ENCODE peak calls at places on chromosomes 5 and 9, in four cellular contexts. R, V, H and X are unnamed samples.

GRCh38 chr9:126700903-126701819 is 87.4 kb downstream of the LMX1B start:
- DNase-seq in R (no peak), V (no peak), H (peak; percentile 12), X (no peak)

GRCh38 chr9:126611188-126611587 is 2.5 kb upstream of the LMX1B start:
- DNase-seq in R (no peak), V (no peak), H (no peak), X (no peak)

GRCh38 chr9:98702835-98703385 is 5.8 kb downstream of the GABBR2 start:
- DNase-seq in R (no peak), V (no peak), H (no peak), X (no peak)

GRCh38 chr9:127130661-127131538 is 8.5 kb upstream of the ANGPTL2 start:
- DNase-seq in R (peak; percentile 97), V (no peak), H (no peak), X (no peak)

GRCh38 chr9:107989099-107989498 is 499.5 kb upstream of the KLF4 start:
- DNase-seq in R (no peak), V (no peak), H (no peak), X (no peak)

GRCh38 chr5:81898403-81898802 is 73.4 kb upstream of the ATG10 start:
- DNase-seq in R (no peak), V (no peak), H (no peak), X (no peak)

GRCh38 chr9:108784998-108785397 is 70.8 kb downstream of the ACTL7B start:
- DNase-seq in R (no peak), V (no peak), H (no peak), X (no peak)

GRCh38 chr9:18404482-18405029 is 69.4 kb upstream of the ADAMTSL1 start:
- DNase-seq in R (no peak), V (no peak), H (no peak), X (no peak)

GRCh38 chr5:102115736-102116135 is 180.3 kb downstream of the SLCO4C1 start:
- DNase-seq in R (no peak), V (no peak), H (no peak), X (no peak)

GRCh38 chr5:32709789-32710334 is 1.3 kb upstream of the NPR3 start:
- DNase-seq in R (peak; percentile 79), V (peak; percentile 15), H (peak; percentile 78), X (peak; percentile 74)

GRCh38 chr9:91746904-91747303 is 203.1 kb downstream of the ROR2 start:
- DNase-seq in R (peak; percentile 69), V (no peak), H (no peak), X (no peak)

GRCh38 chr5:172648008-172648359 is 6.9 kb downstream of the NEURL1B start:
- DNase-seq in R (no peak), V (peak; percentile 55), H (no peak), X (no peak)

GRCh38 chr9:36258170-36258988 is at the start of gene GNE:
- DNase-seq in R (peak; percentile 94), V (peak; percentile 95), H (peak; percentile 94), X (peak; percentile 89)

GRCh38 chr5:44993286-44993685 is 184.5 kb downstream of the MRPS30 start:
- DNase-seq in R (no peak), V (no peak), H (no peak), X (no peak)

GRCh38 chr9:130770679-130771442 is 64.2 kb upstream of the ABL1 start:
- DNase-seq in R (peak; percentile 82), V (no peak), H (no peak), X (peak; percentile 18)

GRCh38 chr9:87834357-87834756 is 48.3 kb upstream of the SPATA31E1 start:
- DNase-seq in R (no peak), V (no peak), H (peak; percentile 86), X (no peak)

GRCh38 chr9:6133346-6134063 is 82.1 kb upstream of the IL33 start:
- DNase-seq in R (no peak), V (no peak), H (no peak), X (no peak)

GRCh38 chr5:163915481-163915961 is 410.1 kb downstream of the MAT2B start:
- DNase-seq in R (peak; percentile 57), V (no peak), H (no peak), X (no peak)

GRCh38 chr9:5832543-5833529 is at the start of gene ERMP1:
- DNase-seq in R (peak; percentile 74), V (peak; percentile 56), H (peak; percentile 90), X (no peak)